ENCODE peak calls at places on chromosomes 3 and 15, in nine cellular contexts. X, I, O, H, C, D, V, A and Y are unnamed samples.

GRCh38 chr15:29870495-29871151 is 48.4 kb upstream of the TJP1 start:
- DNase-seq in O (no peak), X (no peak), A (no peak), C (peak; percentile 61), I (no peak), D (no peak), H (no peak), V (no peak), Y (no peak)

GRCh38 chr15:92112180-92112579 is 258.7 kb downstream of the SLCO3A1 start:
- DNase-seq in C (no peak), H (no peak), I (no peak), V (no peak), X (no peak), A (no peak), O (no peak), D (no peak), Y (no peak)

GRCh38 chr3:10835406-10835805 is 19.4 kb downstream of the SLC6A11 start:
- DNase-seq in V (no peak), D (no peak), H (no peak), O (no peak), C (no peak), A (no peak), X (no peak), I (peak; percentile 34), Y (no peak)

GRCh38 chr3:11544413-11545181 is 99.1 kb downstream of the VGLL4 start:
- DNase-seq in A (no peak), O (no peak), C (peak; percentile 52), I (peak; percentile 79), D (no peak), V (no peak), X (no peak), H (no peak), Y (no peak)

GRCh38 chr3:53725308-53725995 is 120.8 kb downstream of the CHDH start:
- DNase-seq in X (no peak), O (no peak), A (no peak), D (peak; percentile 25), H (no peak), C (no peak), I (no peak), V (no peak), Y (no peak)

GRCh38 chr3:38551026-38551832 is 55.1 kb downstream of the EXOG start:
- DNase-seq in V (no peak), A (no peak), I (peak; percentile 1), D (no peak), C (no peak), X (no peak), O (no peak), H (no peak), Y (no peak)

GRCh38 chr3:185976977-185977678 is 39.3 kb upstream of the TRA2B start:
- DNase-seq in D (peak; percentile 94), C (peak; percentile 82), X (no peak), V (peak; percentile 79), O (no peak), A (peak; percentile 50), H (peak; percentile 87), I (peak; percentile 75), Y (peak; percentile 51)

GRCh38 chr3:36969085-36969484 is 23.8 kb downstream of the EPM2AIP1 start:
- DNase-seq in H (no peak), V (no peak), X (no peak), O (no peak), A (no peak), C (no peak), D (no peak), I (no peak), Y (no peak)

GRCh38 chr3:10721101-10721500 is 94.9 kb upstream of the SLC6A11 start:
- DNase-seq in A (no peak), C (no peak), H (no peak), D (no peak), O (no peak), I (no peak), V (no peak), X (no peak), Y (no peak)

GRCh38 chr3:168534761-168535160 is 439.0 kb upstream of the GOLIM4 start:
- DNase-seq in X (no peak), C (no peak), H (no peak), D (no peak), A (no peak), I (no peak), O (no peak), V (no peak), Y (no peak)

GRCh38 chr15:29570931-29571727 is 251.1 kb downstream of the TJP1 start:
- DNase-seq in X (no peak), C (no peak), V (peak; percentile 42), H (peak; percentile 58), I (peak; percentile 34), D (peak; percentile 55), A (no peak), O (no peak), Y (no peak)

GRCh38 chr15:101660005-101660404 is 7.8 kb upstream of the TM2D3 start:
- DNase-seq in H (no peak), V (no peak), D (no peak), X (no peak), C (no peak), A (no peak), O (no peak), I (no peak), Y (no peak)

GRCh38 chr3:185549651-185550111 is 2.7 kb downstream of the LIPH start:
- DNase-seq in X (no peak), D (no peak), A (peak; percentile 57), H (no peak), I (no peak), C (no peak), O (no peak), V (no peak), Y (no peak)

GRCh38 chr15:52107238-52107637 is 5.3 kb downstream of the BCL2L10 start:
- DNase-seq in A (no peak), O (no peak), I (no peak), D (no peak), C (no peak), H (no peak), X (no peak), V (no peak), Y (no peak)

GRCh38 chr15:97234841-97235240 is 725.7 kb upstream of the ARRDC4 start:
- DNase-seq in A (no peak), H (no peak), X (no peak), C (no peak), I (no peak), D (no peak), O (no peak), V (no peak), Y (no peak)

DNA sequence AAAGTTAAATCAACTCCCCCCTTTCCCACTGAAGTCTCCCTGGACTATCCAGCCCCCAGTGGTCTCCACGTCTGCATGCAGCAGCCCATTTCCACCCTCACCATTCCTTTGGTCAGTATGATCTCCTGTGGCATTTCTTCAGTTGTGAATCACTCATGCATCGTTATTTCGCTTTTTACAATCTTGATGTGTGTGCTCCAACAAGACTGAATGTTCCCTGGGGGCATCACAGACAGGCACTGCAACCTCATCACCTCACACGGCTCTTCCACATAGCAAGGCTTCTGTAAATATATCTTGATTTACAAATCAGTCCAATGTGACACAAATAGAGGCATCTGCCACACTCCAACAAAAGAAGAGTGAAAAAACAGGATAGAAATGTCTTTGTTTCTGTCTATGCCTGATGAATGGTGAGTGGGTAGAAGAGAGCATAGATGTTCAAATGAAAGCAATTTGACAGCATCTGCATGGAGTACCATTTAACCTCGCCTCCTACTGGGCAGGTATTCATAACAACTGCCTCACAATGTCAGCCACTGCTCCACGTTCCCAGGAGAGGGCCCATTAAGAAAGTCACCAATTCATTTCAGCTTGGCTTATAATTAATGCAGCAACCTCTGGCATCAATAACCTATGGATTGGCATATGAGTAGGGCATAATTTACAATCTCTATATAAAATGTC is 5.2 kb downstream of the HEG1 start:
- DNase-seq in H (no peak), V (no peak), I (no peak), O (no peak), X (no peak), C (no peak), D (no peak), A (no peak), Y (no peak)
- TF ChIP-seq CTCF in H (no peak), V (no peak), I (peak; percentile 24), O (no peak), X (no peak), C (no peak), D (no peak), A (peak; percentile 16), Y (no peak)

GRCh38 chr15:40807028-40807887 is at the start of the genes DNAJC17 and ZFYVE19:
- DNase-seq in I (peak; percentile 97), X (peak; percentile 94), A (peak; percentile 98), O (peak; percentile 93), D (peak; percentile 97), H (peak; percentile 98), V (peak; percentile 89), C (peak; percentile 95), Y (peak; percentile 97)
- TF ChIP-seq CTCF in I (peak; percentile 16), X (peak; percentile 11), A (peak; percentile 32), O (no peak), D (no peak), H (peak; percentile 12), V (no peak), C (no peak), Y (no peak)

DNA sequence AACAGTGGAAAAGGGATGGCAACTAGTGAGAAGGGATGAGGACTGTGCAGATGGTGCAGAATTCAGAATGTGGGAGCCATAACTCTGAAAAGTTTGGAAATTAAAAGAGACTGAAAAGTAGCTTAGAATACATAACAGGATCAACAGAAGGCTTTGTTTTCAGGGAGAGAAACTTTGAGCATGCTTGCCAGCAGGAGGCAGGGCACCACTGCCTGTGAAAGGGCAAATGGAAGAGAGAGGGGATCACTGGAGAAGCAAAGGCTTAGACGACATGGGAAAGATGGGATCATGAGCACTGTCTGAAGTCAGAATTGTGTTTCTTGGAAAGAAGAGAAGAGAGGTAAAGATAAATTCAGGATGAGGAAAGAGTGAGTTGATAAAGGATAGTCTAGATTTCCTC is 99.6 kb downstream of the ABI3BP start:
- DNase-seq in O (no peak), A (peak; percentile 42), X (no peak), H (no peak), I (peak; percentile 46), C (peak; percentile 19), D (peak; percentile 33), V (no peak), Y (no peak)
- TF ChIP-seq CTCF in O (peak; percentile 61), A (peak; percentile 92), X (peak; percentile 6), H (peak; percentile 25), I (peak; percentile 72), C (peak; percentile 47), D (no peak), V (no peak), Y (peak; percentile 62)

DNA sequence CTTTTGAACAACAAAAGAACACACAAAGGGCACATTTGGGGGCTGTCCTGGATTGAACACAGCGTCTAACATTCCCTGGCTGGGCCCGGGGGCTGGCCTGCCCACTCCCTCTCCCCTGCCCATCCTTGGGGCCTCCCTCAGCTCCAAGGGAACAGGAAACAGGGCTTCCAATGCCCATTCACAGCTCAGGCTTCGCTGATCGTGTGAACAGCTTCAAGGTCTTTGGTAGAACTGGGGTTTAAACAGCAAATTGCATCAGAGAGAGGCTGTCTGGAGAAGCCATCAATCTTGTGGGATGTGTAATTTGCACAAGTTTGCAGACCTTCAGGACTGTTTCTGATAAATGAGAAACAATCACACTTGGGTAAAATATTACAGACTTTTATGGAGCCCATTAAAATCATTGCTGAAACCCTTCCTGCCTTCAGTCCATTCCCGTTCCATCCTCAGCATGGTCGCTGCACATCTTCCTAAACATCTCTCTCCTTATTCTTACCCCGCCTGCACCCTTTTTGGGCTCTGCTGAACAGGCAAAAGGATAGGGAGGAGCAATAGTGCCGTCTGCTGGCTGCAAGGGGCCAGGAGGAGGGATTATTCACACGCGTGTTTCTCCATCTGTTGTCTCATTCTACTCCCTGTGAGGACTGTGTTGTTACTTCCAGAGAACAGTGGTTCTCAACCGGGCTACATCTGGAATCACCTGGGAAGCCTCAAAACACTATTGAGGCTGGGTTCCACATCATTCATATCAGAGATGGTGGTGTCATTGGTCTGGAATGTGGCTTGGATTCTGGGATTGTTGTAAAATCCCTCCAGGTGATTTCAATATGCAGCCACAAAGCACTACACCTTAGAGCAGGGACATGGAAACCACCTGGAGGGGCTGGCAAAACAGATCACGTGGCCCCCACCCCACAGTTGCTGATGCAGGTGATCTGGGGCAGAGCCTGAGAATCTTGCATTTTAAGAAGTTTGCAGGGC is 116.3 kb downstream of the CLSTN2 start:
- DNase-seq in A (no peak), D (no peak), V (no peak), X (peak; percentile 47), H (no peak), I (peak; percentile 71), O (no peak), C (no peak), Y (no peak)
- TF ChIP-seq CTCF in A (no peak), D (no peak), V (peak; percentile 15), X (no peak), H (no peak), I (peak; percentile 95), O (peak; percentile 53), C (peak; percentile 51), Y (peak; percentile 61)